ENCODE peak calls at places on chromosome 19, in five cellular contexts. E is IMR-90; Y is astrocyte of the cerebellum; B is tibial artery; U is CD8-positive, alpha-beta T cell. H is an unnamed sample.
A peak's percentile ranks its signal among the peaks of the same experiment; 100 is the strongest.

GRCh38 chr19:36030264-36031148 is 2.2 kb downstream of the CLIP3 start:
- DNase-seq in E (peak; percentile 53), Y (no peak), B (no peak), U (no peak), H (no peak)

GRCh38 chr19:33778089-33778791 is 18.4 kb upstream of the KCTD15 start:
- DNase-seq in E (peak; percentile 61), Y (no peak), B (peak; percentile 82), U (peak; percentile 68), H (no peak)

GRCh38 chr19:1156305-1156801 is 17.7 kb downstream of the SBNO2 start:
- DNase-seq in E (no peak), Y (no peak), B (no peak), U (no peak), H (no peak)

GRCh38 chr19:35054626-35055025 is 13.1 kb downstream of the HPN start:
- DNase-seq in E (no peak), Y (no peak), B (no peak), U (no peak), H (no peak)

GRCh38 chr19:49592486-49593232 is 1.7 kb downstream of the PRR12 start:
- DNase-seq in E (no peak), Y (no peak), B (no peak), U (no peak), H (no peak)

GRCh38 chr19:43966079-43966694 is 15.2 kb downstream of the ZNF221 start:
- DNase-seq in E (no peak), Y (no peak), B (no peak), U (no peak), H (no peak)

GRCh38 chr19:1214862-1215731 is 9.5 kb downstream of the STK11 start:
- DNase-seq in E (no peak), Y (no peak), B (peak; percentile 95), U (no peak), H (no peak)

GRCh38 chr19:1133471-1133929 is 29.7 kb downstream of the GPX4 start:
- DNase-seq in E (no peak), Y (no peak), B (no peak), U (peak; percentile 63), H (no peak)

GRCh38 chr19:32164384-32164992 is 180.9 kb upstream of the ZNF507 start:
- DNase-seq in E (no peak), Y (no peak), B (no peak), U (no peak), H (no peak)

GRCh38 chr19:34350161-34350561 is 14.8 kb upstream of the GPI start:
- DNase-seq in E (peak; percentile 43), Y (no peak), B (no peak), U (peak; percentile 48), H (no peak)

GRCh38 chr19:51139299-51140018 is 2.6 kb upstream of the SIGLEC7 start:
- DNase-seq in E (no peak), Y (no peak), B (peak; percentile 53), U (no peak), H (no peak)

GRCh38 chr19:3665681-3666544 is 34.4 kb downstream of the PIP5K1C start:
- DNase-seq in E (no peak), Y (no peak), B (peak; percentile 81), U (peak; percentile 56), H (no peak)

GRCh38 chr19:37855098-37855497 is 51.3 kb downstream of the WDR87 start:
- DNase-seq in E (peak; percentile 17), Y (no peak), B (no peak), U (no peak), H (no peak)

GRCh38 chr19:33260628-33261418 is 35.2 kb upstream of the SLC7A10 start:
- DNase-seq in E (no peak), Y (no peak), B (no peak), U (no peak), H (no peak)

GRCh38 chr19:8308891-8309291 is 733 bp upstream of the CD320 start:
- DNase-seq in E (no peak), Y (no peak), B (peak; percentile 56), U (no peak), H (no peak)

GRCh38 chr19:4749870-4750269 is 26.2 kb upstream of the DPP9 start:
- DNase-seq in E (no peak), Y (no peak), B (no peak), U (no peak), H (no peak)

GRCh38 chr19:21423057-21424041 is 26.4 kb downstream of the ZNF493 start:
- DNase-seq in E (no peak), Y (no peak), B (no peak), U (no peak), H (no peak)

GRCh38 chr19:50878851-50879250 is 5.6 kb downstream of the KLK2 start:
- DNase-seq in E (no peak), Y (no peak), B (no peak), U (no peak), H (no peak)

GRCh38 chr19:3100331-3100730 is 6.2 kb downstream of the GNA11 start:
- DNase-seq in E (no peak), Y (no peak), B (no peak), U (no peak), H (no peak)

GRCh38 chr19:33273881-33274662 is 28.3 kb downstream of the CEBPA start:
- DNase-seq in E (peak; percentile 84), Y (no peak), B (no peak), U (no peak), H (peak; percentile 73)

GRCh38 chr19:43126720-43127119 is 44.2 kb upstream of the PSG2 start:
- DNase-seq in E (no peak), Y (no peak), B (no peak), U (no peak), H (no peak)

GRCh38 chr19:33271246-33272021 is 30.9 kb downstream of the CEBPA start:
- DNase-seq in E (no peak), Y (no peak), B (no peak), U (no peak), H (no peak)

GRCh38 chr19:3448616-3449334 is 31.6 kb downstream of the SMIM24 start:
- DNase-seq in E (no peak), Y (no peak), B (no peak), U (no peak), H (no peak)

GRCh38 chr19:9406798-9407352 is 28.5 kb downstream of the ZNF266 start:
- DNase-seq in E (peak; percentile 92), Y (peak; percentile 29), B (peak; percentile 78), U (no peak), H (peak; percentile 12)

GRCh38 chr19:4775627-4776152 is 15.8 kb upstream of the FEM1A start:
- DNase-seq in E (no peak), Y (no peak), B (no peak), U (no peak), H (no peak)

GRCh38 chr19:32372726-32373613 is 27.6 kb downstream of the ZNF507 start:
- DNase-seq in E (no peak), Y (no peak), B (no peak), U (no peak), H (no peak)

GRCh38 chr19:49946415-49946814 is 14.6 kb downstream of the SIGLEC11 start:
- DNase-seq in E (no peak), Y (no peak), B (no peak), U (no peak), H (no peak)

GRCh38 chr19:38953677-38954076 is 21.9 kb downstream of the FBXO17 start:
- DNase-seq in E (no peak), Y (no peak), B (no peak), U (no peak), H (no peak)

GRCh38 chr19:4553092-4553695 is 6.3 kb downstream of the SEMA6B start:
- DNase-seq in E (no peak), Y (no peak), B (no peak), U (no peak), H (no peak)

GRCh38 chr19:844300-844971 is 3.6 kb downstream of the PRTN3 start:
- DNase-seq in E (no peak), Y (no peak), B (no peak), U (no peak), H (no peak)

GRCh38 chr19:49791776-49792445 is 21.2 kb downstream of the FUZ start:
- DNase-seq in E (no peak), Y (no peak), B (no peak), U (no peak), H (no peak)

GRCh38 chr19:16315825-16316505 is 8.7 kb upstream of the KLF2 start:
- DNase-seq in E (peak; percentile 99), Y (peak; percentile 89), B (peak; percentile 78), U (no peak), H (peak; percentile 96)

GRCh38 chr19:35702223-35703012 is 1.9 kb upstream of the ZBTB32 start:
- DNase-seq in E (peak; percentile 97), Y (peak; percentile 95), B (peak; percentile 95), U (peak; percentile 79), H (peak; percentile 88)

GRCh38 chr19:51692065-51692915 is 840 bp upstream of the SPACA6 start:
- DNase-seq in E (no peak), Y (no peak), B (no peak), U (no peak), H (no peak)

GRCh38 chr19:29266603-29267002 is 53.7 kb upstream of the UQCRFS1 start:
- DNase-seq in E (no peak), Y (no peak), B (no peak), U (no peak), H (no peak)

DNA sequence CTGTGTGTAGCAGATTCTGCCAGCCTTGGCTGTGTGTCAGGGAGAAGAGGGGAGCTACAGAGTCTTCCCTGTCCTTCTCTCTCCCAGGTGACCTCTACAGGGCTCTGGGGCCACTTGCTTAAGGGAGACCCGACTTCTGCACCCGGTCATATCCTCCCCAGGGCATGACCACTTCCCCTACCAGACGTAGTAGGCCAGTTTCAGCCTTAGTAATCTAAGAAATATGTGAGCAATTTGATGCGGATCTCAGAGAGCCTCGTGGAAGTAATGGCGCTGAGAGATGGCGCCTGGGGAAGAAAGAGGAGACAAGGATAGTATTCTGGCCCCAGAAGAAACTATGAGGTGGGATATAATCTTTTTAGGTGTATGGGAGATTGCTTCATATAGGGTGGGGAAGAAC is 41.9 kb downstream of the NFIX start:
- DNase-seq in E (peak; percentile 85), Y (no peak), B (peak; percentile 73), U (no peak), H (peak; percentile 38)
- H3K4me3 ChIP-seq in E (no peak overlapping the region), Y (no peak overlapping the region), B (no peak overlapping the region), U (no peak overlapping the region), H (no peak overlapping the region)

GRCh38 chr19:18254546-18255500 is 19.4 kb downstream of the IQCN start:
- DNase-seq in E (no peak), Y (no peak), B (no peak), U (no peak), H (no peak)
- TF ChIP-seq CTCF in E (no peak), Y (no peak), B (no peak), U (no peak), H (no peak)

DNA sequence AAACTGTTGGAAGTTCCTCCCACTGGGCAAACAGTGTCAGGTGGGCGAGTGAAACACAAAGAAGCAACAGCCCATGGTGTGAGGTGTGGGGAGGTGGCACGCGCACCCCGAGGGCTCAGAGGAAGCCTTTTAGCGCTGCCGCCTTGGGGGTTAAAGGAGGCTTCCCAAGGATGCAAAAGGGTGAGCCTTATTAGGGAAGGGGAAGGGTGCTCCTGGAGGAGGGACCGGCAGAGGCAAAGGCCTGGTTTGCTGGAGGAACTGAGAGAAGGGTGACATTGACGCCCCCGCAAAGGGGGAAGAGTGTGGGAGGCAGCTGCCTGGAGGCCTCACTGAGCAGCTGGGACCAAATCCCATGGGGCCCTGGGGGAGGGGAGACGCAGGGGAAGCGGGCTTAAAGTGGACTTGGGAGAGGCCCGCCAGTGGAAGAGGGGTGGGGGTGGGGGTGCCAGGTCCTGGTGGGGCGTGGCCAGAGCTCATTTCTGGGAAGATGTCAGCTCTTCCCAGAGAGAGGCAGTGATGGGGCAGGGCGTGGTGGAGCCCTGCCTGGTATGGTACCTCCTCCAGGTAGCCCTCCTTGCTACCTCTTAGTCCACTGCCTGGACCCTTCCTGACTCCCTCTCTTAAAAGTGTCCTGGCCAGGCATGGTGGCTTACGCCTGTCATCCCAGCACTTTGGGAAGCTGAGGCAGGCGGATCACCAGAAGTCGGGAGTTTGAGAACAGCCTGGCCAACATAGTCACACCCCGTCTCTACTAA is 12.0 kb upstream of the FCHO1 start:
- DNase-seq in E (no peak), Y (no peak), B (no peak), U (no peak), H (no peak)
- H3K4me3 ChIP-seq in E (no peak overlapping the region), Y (no peak overlapping the region), B (no peak overlapping the region), U (no peak overlapping the region), H (no peak overlapping the region)

GRCh38 chr19:31110331-31110730 is 238.9 kb downstream of the TSHZ3 start:
- DNase-seq in E (peak; percentile 45), Y (no peak), B (no peak), U (no peak), H (no peak)
- TF ChIP-seq CTCF in E (peak; percentile 59), Y (peak; percentile 35), B (no peak), U (no peak), H (peak; percentile 54)